ENCODE peak calls at places on chromosomes 6 and 20, in ten cellular contexts. X is RWPE1; K is ecto neural progenitor cell; G is stimulated activated CD8-positive, alpha-beta memory T cell treated with anti-CD3 and anti-CD28 coated beads, Interleukin-2, amount 100 ng/mL, for 48 hours; H is caudate nucleus; C is HL-60; B is left ventricle myocardium inferior; N is cardiac fibroblast; R is fibroblast of the aortic adventitia; M is endodermal cell. O is an unnamed sample.

GRCh38 chr6:166313255-166314070 is 5.3 kb upstream of the PRR18 start:
- DNase-seq in G (no peak), X (peak), H (peak), K (peak), M (peak), R (peak), B (no peak), N (peak), C (no peak), O (peak)

GRCh38 chr6:44226368-44227137 is 3.2 kb downstream of the SLC29A1 start:
- DNase-seq in K (no peak), R (no peak), C (no peak), H (no peak), X (no peak), G (no peak), M (peak), N (no peak), B (peak), O (no peak)

GRCh38 chr6:53112871-53113270 is 35.8 kb downstream of the GCM1 start:
- DNase-seq in X (peak), K (no peak), N (no peak), C (no peak), R (no peak), G (no peak), M (no peak), H (no peak), B (no peak), O (no peak)

GRCh38 chr20:43744121-43744520 is 17.3 kb upstream of the GTSF1L start:
- DNase-seq in H (no peak), K (no peak), C (no peak), N (peak), M (peak), R (peak), B (no peak), G (no peak), X (no peak), O (no peak)

GRCh38 chr20:309841-310644 is 12.7 kb downstream of the ZCCHC3 start:
- DNase-seq in G (peak), R (peak), N (peak), K (peak), M (peak), B (peak), H (peak), C (no peak), X (peak), O (peak)

GRCh38 chr6:157840261-157840660 is 17.2 kb downstream of the SNX9 start:
- DNase-seq in B (no peak), C (no peak), N (no peak), K (no peak), R (no peak), M (no peak), G (no peak), H (no peak), X (no peak), O (no peak)

GRCh38 chr6:81145506-81145905 is 607.0 kb downstream of the TENT5A start:
- DNase-seq in C (no peak), K (no peak), N (no peak), B (no peak), H (no peak), X (no peak), R (peak), M (no peak), G (no peak), O (no peak)

GRCh38 chr20:32823078-32823477 is 3.3 kb downstream of the MAPRE1 start:
- DNase-seq in M (no peak), B (no peak), X (peak), R (peak), C (peak), G (no peak), N (peak), K (no peak), H (no peak), O (no peak)

GRCh38 chr20:53205046-53205445 is 232.9 kb downstream of the TSHZ2 start:
- DNase-seq in B (no peak), X (no peak), K (no peak), C (no peak), G (no peak), N (no peak), R (no peak), M (no peak), H (no peak), O (no peak)

GRCh38 chr6:24064106-24064505 is 61.9 kb upstream of the NRSN1 start:
- DNase-seq in N (no peak), R (no peak), H (no peak), C (no peak), G (no peak), B (no peak), K (no peak), M (peak), X (no peak), O (peak)

GRCh38 chr6:138972226-138972665 is 15.8 kb downstream of the REPS1 start:
- DNase-seq in R (peak), M (no peak), C (no peak), H (no peak), N (peak), B (no peak), K (no peak), G (no peak), X (no peak), O (peak)

GRCh38 chr6:141594874-141595273 is 537.9 kb upstream of the GJE1 start:
- DNase-seq in K (no peak), G (no peak), X (no peak), C (no peak), H (no peak), R (peak), M (no peak), N (no peak), B (no peak), O (no peak)

GRCh38 chr6:13511913-13512717 is 24.7 kb upstream of the GFOD1 start:
- DNase-seq in X (no peak), R (no peak), K (no peak), N (no peak), C (no peak), G (no peak), H (no peak), M (no peak), B (peak), O (no peak)

GRCh38 chr20:63255911-63256704 is 1.8 kb upstream of the NKAIN4 start:
- DNase-seq in M (no peak), H (no peak), K (no peak), G (no peak), X (peak), B (no peak), N (no peak), C (no peak), R (no peak), O (no peak)

GRCh38 chr20:1861347-1861987 is 33.7 kb upstream of the SIRPA start:
- DNase-seq in X (no peak), K (no peak), R (no peak), N (peak), C (no peak), G (no peak), B (no peak), M (no peak), H (no peak), O (no peak)

GRCh38 chr20:61684583-61685235 is 381.0 kb downstream of the TAF4 start:
- DNase-seq in R (no peak), N (no peak), M (no peak), C (no peak), X (no peak), H (no peak), B (no peak), K (no peak), G (no peak), O (no peak)

GRCh38 chr6:68653706-68654089 is 18.6 kb downstream of the ADGRB3 start:
- DNase-seq in H (no peak), R (no peak), M (no peak), C (no peak), N (no peak), X (no peak), G (no peak), B (no peak), K (no peak), O (no peak)

GRCh38 chr20:45842169-45842812 is 8.7 kb downstream of the SNX21 start:
- DNase-seq in H (no peak), B (no peak), C (no peak), N (peak), X (no peak), K (no peak), G (no peak), R (peak), M (no peak), O (no peak)

GRCh38 chr20:362271-363254 is 15.7 kb downstream of the NRSN2 start:
- DNase-seq in X (peak), G (peak), N (peak), C (peak), B (peak), K (no peak), R (peak), M (peak), H (peak), O (peak)